ENCODE peak calls at places on chromosomes 1 and 21, in four cellular contexts. One of them, this sample, is unnamed.

GRCh38 chr1:220803401-220804201 is 16.9 kb downstream of the MTARC1 start:
- DNase-seq in HFFc6: peak; percentile 41
- DNase-seq in fibroblast of mammary gland: peak; percentile 51
- DNase-seq in esophagus squamous epithelium: no peak
- DNase-seq in this sample: no peak

GRCh38 chr1:37989381-37989930 is 366 bp downstream of the SF3A3 start:
- DNase-seq in esophagus squamous epithelium: no peak
- DNase-seq in fibroblast of mammary gland: peak; percentile 32
- DNase-seq in HFFc6: no peak
- DNase-seq in this sample: no peak

GRCh38 chr21:41692216-41692615 is 74.6 kb downstream of the RIPK4 start:
- DNase-seq in esophagus squamous epithelium: no peak
- DNase-seq in HFFc6: no peak
- DNase-seq in fibroblast of mammary gland: no peak
- DNase-seq in this sample: no peak

GRCh38 chr1:53306168-53306567 is 21.7 kb downstream of the LRP8 start:
- DNase-seq in fibroblast of mammary gland: no peak
- DNase-seq in HFFc6: no peak
- DNase-seq in esophagus squamous epithelium: no peak
- DNase-seq in this sample: no peak

GRCh38 chr1:203797948-203798347 is 2.5 kb downstream of the ZBED6 start:
- DNase-seq in HFFc6: peak; percentile 50
- DNase-seq in fibroblast of mammary gland: no peak
- DNase-seq in esophagus squamous epithelium: no peak
- DNase-seq in this sample: peak; percentile 89

GRCh38 chr1:10607228-10607627 is 132.5 kb downstream of the PEX14 start:
- DNase-seq in fibroblast of mammary gland: no peak
- DNase-seq in esophagus squamous epithelium: no peak
- DNase-seq in HFFc6: no peak
- DNase-seq in this sample: no peak

GRCh38 chr1:156383023-156383422 is 14.0 kb downstream of the RHBG start:
- DNase-seq in fibroblast of mammary gland: peak; percentile 44
- DNase-seq in esophagus squamous epithelium: no peak
- DNase-seq in HFFc6: peak; percentile 39
- DNase-seq in this sample: no peak

GRCh38 chr1:172120381-172120780 is 279.1 kb downstream of the DNM3 start:
- DNase-seq in esophagus squamous epithelium: no peak
- DNase-seq in HFFc6: no peak
- DNase-seq in fibroblast of mammary gland: no peak
- DNase-seq in this sample: no peak

GRCh38 chr1:218679988-218680743 is 335.0 kb downstream of the TGFB2 start:
- DNase-seq in HFFc6: no peak
- DNase-seq in esophagus squamous epithelium: no peak
- DNase-seq in fibroblast of mammary gland: no peak
- DNase-seq in this sample: peak; percentile 98

DNA sequence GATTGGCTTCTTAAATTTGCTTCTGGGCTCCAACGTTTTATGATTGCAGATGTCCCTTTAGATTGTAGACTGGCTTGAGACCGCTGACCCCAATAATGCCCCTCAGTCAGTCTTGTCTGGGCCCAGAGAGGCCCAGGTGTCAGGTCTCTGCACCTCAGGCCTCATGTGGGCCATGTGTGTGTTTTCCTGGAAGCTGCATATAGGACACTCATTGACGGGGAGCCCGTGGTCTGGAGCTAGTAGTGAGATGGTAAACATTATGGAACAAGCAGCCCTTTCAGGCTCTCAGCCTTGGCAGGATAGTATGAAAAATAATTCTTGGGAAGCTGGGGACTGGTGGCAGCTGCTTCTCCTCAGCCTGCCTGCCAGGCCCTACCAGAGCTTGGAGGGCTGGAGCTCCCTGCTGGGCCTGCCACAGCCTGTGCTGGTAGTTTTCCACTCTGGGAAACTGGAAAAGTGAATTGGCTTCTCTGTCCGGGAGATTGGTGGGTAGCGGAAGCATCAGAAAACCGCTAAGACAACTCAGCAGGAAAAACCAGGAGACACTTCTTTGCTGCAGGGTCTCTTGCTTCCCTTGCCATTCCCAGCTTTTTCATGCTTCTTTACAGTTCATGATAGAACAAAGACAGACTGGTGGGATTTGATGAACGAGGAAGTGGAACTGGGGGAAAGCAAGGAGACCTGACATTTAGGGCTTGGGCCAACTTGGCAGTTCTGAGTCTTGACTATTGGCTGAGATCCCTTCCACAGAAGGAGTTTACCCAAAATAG is 57.8 kb upstream of the HSD17B7 start:
- DNase-seq in fibroblast of mammary gland: no peak
- DNase-seq in HFFc6: no peak
- DNase-seq in esophagus squamous epithelium: no peak
- DNase-seq in this sample: no peak
- TF ChIP-seq CTCF in fibroblast of mammary gland: no peak
- TF ChIP-seq CTCF in HFFc6: no peak
- TF ChIP-seq CTCF in esophagus squamous epithelium: no peak
- TF ChIP-seq CTCF in this sample: no peak

GRCh38 chr1:58251415-58252073 is 295.0 kb downstream of the OMA1 start:
- DNase-seq in fibroblast of mammary gland: peak; percentile 16
- DNase-seq in esophagus squamous epithelium: no peak
- DNase-seq in HFFc6: peak; percentile 13
- DNase-seq in this sample: no peak
- TF ChIP-seq CTCF in fibroblast of mammary gland: peak; percentile 39
- TF ChIP-seq CTCF in esophagus squamous epithelium: no peak
- TF ChIP-seq CTCF in HFFc6: peak; percentile 73
- TF ChIP-seq CTCF in this sample: peak; percentile 36

GRCh38 chr1:22231995-22232690 is 89.2 kb upstream of the WNT4 start:
- DNase-seq in HFFc6: no peak
- DNase-seq in fibroblast of mammary gland: no peak
- DNase-seq in esophagus squamous epithelium: no peak
- DNase-seq in this sample: no peak
- TF ChIP-seq CTCF in HFFc6: no peak
- TF ChIP-seq CTCF in fibroblast of mammary gland: no peak
- TF ChIP-seq CTCF in esophagus squamous epithelium: no peak
- TF ChIP-seq CTCF in this sample: peak; percentile 31

GRCh38 chr1:68442822-68443556 is 6.8 kb downstream of the RPE65 start:
- DNase-seq in HFFc6: peak; percentile 68
- DNase-seq in fibroblast of mammary gland: peak; percentile 91
- DNase-seq in esophagus squamous epithelium: no peak
- DNase-seq in this sample: peak; percentile 85
- TF ChIP-seq CTCF in HFFc6: peak; percentile 83
- TF ChIP-seq CTCF in fibroblast of mammary gland: peak; percentile 90
- TF ChIP-seq CTCF in esophagus squamous epithelium: peak; percentile 49
- TF ChIP-seq CTCF in this sample: peak; percentile 91

DNA sequence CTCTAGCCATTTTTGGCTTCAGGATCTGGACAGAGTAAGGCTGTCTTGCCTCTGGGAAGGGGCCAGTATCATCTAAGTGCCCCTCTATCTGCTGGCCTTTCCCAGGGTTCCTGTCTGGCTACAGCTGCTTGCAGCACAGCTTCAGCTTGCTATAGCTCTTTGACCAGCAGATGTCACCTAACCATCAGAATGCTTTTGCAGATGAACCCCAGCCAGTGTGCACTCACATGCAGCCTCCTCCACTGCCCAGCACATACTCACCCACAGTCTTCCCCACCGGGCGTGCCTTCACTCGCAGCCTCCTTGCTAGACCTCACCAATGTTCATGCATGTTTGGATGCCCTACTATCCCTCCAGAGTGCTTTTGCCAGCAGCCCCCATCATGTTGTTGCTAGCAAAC is 769.0 kb downstream of the BRINP3 start:
- DNase-seq in fibroblast of mammary gland: no peak
- DNase-seq in esophagus squamous epithelium: no peak
- DNase-seq in HFFc6: no peak
- DNase-seq in this sample: no peak
- TF ChIP-seq CTCF in fibroblast of mammary gland: no peak
- TF ChIP-seq CTCF in esophagus squamous epithelium: no peak
- TF ChIP-seq CTCF in HFFc6: no peak
- TF ChIP-seq CTCF in this sample: no peak

DNA sequence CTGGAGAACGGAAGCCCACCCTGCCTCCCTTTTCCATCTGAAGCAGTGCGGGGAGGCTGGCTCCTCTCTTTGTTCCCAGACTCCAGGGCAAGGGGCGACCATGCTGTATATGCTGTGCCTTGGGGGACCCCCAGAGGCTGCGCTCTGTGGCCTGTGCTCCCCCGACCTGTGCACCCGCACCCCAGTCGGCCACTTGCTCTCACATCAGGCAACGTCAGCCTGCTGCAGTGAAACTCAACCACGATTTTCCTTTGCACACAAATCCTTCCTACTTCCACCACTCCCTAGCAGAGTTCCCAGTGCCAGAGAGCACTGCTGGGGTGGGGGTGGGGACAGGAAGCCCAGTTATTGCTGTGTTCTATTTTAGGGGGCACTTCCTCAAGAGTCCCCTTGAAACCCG is 52.5 kb downstream of the SIM2 start:
- DNase-seq in fibroblast of mammary gland: no peak
- DNase-seq in esophagus squamous epithelium: no peak
- DNase-seq in HFFc6: no peak
- DNase-seq in this sample: no peak
- TF ChIP-seq CTCF in fibroblast of mammary gland: no peak
- TF ChIP-seq CTCF in esophagus squamous epithelium: no peak
- TF ChIP-seq CTCF in HFFc6: no peak
- TF ChIP-seq CTCF in this sample: no peak

GRCh38 chr1:224906340-224906739 is 23.1 kb upstream of the DNAH14 start:
- DNase-seq in HFFc6: no peak
- DNase-seq in esophagus squamous epithelium: no peak
- DNase-seq in fibroblast of mammary gland: no peak
- DNase-seq in this sample: no peak
- TF ChIP-seq CTCF in HFFc6: no peak
- TF ChIP-seq CTCF in esophagus squamous epithelium: no peak
- TF ChIP-seq CTCF in fibroblast of mammary gland: no peak
- TF ChIP-seq CTCF in this sample: no peak

DNA sequence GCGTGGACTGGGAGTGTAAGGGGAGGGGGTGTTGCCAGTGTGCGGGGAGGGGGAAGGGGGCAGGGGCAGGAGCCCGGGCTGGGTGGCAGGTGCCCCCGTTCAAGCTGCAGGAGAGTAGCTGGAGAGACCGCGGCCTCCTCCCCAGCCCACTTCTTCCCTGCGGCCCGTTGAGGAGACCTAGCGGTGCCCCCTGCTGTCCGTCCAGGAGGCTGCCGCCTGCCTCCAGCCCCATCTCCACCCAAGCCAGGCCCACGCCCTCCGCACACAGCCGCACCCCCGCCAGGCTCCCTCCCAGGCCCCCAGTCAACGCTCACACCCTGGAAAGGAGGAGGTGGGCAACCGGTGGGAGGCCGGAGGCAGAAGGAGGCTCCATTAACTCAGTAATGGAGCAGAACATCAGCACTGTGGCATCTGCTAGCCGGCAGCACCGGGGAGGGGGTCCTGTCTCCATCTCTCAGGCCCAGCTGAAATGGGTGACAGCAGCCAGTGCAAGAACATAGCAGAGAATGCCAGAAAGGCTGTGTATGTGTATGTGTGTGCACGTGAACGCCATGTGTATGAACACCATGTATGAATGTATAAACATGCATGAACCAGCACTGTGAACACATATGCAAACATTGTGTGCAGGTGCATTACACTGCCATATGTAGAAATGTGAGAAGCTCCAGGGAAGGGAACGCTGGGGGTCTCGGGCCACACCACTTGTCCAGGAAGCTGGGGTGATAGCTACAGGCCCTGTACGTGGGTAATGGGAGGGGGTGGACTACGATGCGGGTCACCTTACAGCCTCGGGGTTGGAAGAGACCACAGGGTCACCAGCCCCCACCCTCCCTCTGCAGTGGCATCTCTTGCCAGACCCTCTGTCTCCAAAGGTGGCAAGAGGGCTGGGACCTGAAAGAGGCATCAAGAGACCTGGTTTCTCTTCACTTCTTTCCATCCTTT is 84.6 kb downstream of the SYT2 start:
- DNase-seq in esophagus squamous epithelium: no peak
- DNase-seq in fibroblast of mammary gland: peak; percentile 61
- DNase-seq in HFFc6: peak; percentile 44
- DNase-seq in this sample: no peak
- TF ChIP-seq CTCF in esophagus squamous epithelium: peak; percentile 55
- TF ChIP-seq CTCF in fibroblast of mammary gland: peak; percentile 53
- TF ChIP-seq CTCF in HFFc6: peak; percentile 77
- TF ChIP-seq CTCF in this sample: peak; percentile 75

DNA sequence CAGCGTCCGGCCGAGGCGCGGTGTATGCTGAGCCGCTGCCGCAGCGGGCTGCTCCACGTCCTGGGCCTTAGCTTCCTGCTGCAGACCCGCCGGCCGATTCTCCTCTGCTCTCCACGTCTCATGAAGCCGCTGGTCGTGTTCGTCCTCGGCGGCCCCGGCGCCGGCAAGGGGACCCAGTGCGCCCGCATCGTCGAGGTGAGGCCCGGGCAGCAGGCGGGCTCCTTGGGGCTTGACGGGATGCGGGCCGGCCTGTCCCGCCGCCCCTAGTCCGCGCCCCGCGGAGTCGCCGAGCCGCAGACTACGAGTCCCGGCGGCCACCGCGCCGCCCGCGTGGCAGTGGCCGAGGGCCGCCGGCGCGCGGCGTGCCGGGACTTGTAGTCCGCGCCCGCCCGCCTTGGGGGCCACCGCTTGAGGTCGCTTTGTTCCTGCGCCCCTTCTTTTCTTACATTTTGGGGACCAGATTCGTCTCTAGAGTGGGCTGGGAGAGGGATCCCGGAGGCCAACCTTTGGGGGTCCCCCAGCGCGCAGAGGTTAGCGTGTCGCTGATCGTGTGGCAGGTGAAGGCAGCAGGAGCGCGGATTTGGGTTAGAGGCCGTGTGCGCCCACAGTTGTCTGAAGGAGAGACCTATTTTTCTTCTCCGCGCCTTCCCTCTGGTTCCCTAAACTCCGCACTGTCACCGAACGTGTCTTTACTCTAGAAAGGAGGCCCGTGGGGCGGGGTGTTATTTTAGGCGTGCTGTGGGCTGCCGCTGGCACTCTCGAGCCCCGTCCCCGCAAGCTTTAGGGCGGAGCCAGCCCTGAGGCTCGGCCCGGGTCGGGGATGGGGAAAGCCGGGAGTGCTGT is 553 bp downstream of the CMPK1 start:
- DNase-seq in fibroblast of mammary gland: peak; percentile 71
- DNase-seq in HFFc6: peak; percentile 48
- DNase-seq in esophagus squamous epithelium: peak; percentile 37
- DNase-seq in this sample: peak; percentile 40
- TF ChIP-seq CTCF in fibroblast of mammary gland: peak; percentile 6
- TF ChIP-seq CTCF in HFFc6: peak; percentile 62
- TF ChIP-seq CTCF in esophagus squamous epithelium: no peak
- TF ChIP-seq CTCF in this sample: peak; percentile 47

GRCh38 chr1:117093870-117094621 is 27.5 kb downstream of the TRIM45 start:
- DNase-seq in HFFc6: peak; percentile 94
- DNase-seq in fibroblast of mammary gland: peak; percentile 70
- DNase-seq in esophagus squamous epithelium: no peak
- DNase-seq in this sample: peak; percentile 79
- TF ChIP-seq CTCF in HFFc6: peak; percentile 79
- TF ChIP-seq CTCF in fibroblast of mammary gland: peak; percentile 30
- TF ChIP-seq CTCF in esophagus squamous epithelium: peak; percentile 36
- TF ChIP-seq CTCF in this sample: peak; percentile 71

This sample was measured in foreskin keratinocyte.